ENCODE peak calls at places on chromosomes 5 and 9, in four cellular contexts. P is stomach, V is heart left ventricle, Z is heart right ventricle. Y is an unnamed sample.

GRCh38 chr5:174527936-174528557 is 196.3 kb upstream of the MSX2 start:
- DNase-seq in V (no peak), P (no peak), Z (no peak), Y (no peak)

GRCh38 chr9:89593776-89594427 is 10.9 kb upstream of the GADD45G start:
- DNase-seq in P (peak; percentile 72), Z (no peak), V (peak; percentile 52), Y (no peak)

GRCh38 chr9:134706522-134706921 is 64.9 kb downstream of the COL5A1 start:
- DNase-seq in Z (no peak), V (peak; percentile 34), P (no peak), Y (no peak)

GRCh38 chr5:74054139-74054538 is 428.1 kb downstream of the ARHGEF28 start:
- DNase-seq in V (no peak), Z (no peak), P (no peak), Y (no peak)

GRCh38 chr5:139574641-139575312 is 13.6 kb downstream of the UBE2D2 start:
- DNase-seq in V (no peak), Z (no peak), P (no peak), Y (no peak)

GRCh38 chr5:168881427-168882149 is 302.4 kb upstream of the PANK3 start:
- DNase-seq in V (no peak), Z (no peak), P (no peak), Y (no peak)

GRCh38 chr5:149581192-149581861 is at the start of gene ARHGEF37:
- DNase-seq in Z (peak; percentile 95), V (peak; percentile 94), P (peak; percentile 96), Y (peak; percentile 74)

GRCh38 chr5:26295541-26295940 is 742.8 kb downstream of the CDH9 start:
- DNase-seq in P (no peak), V (no peak), Z (no peak), Y (no peak)

GRCh38 chr5:124888050-124888506 is 141.6 kb upstream of the ZNF608 start:
- DNase-seq in V (no peak), P (no peak), Z (no peak), Y (no peak)

GRCh38 chr5:30600892-30601291 is 592.6 kb upstream of the CDH6 start:
- DNase-seq in P (no peak), V (no peak), Z (no peak), Y (no peak)

GRCh38 chr9:87259543-87259942 is 238.1 kb upstream of the DAPK1 start:
- DNase-seq in Z (no peak), V (no peak), P (no peak), Y (no peak)

GRCh38 chr5:11149136-11149535 is 388.1 kb upstream of the DAP start:
- DNase-seq in P (no peak), V (no peak), Z (no peak), Y (no peak)

GRCh38 chr9:123776856-123777560 is 152.9 kb downstream of the DENND1A start:
- DNase-seq in V (no peak), Z (no peak), P (no peak), Y (no peak)

GRCh38 chr9:91004992-91005391 is 203.4 kb downstream of the SYK start:
- DNase-seq in V (no peak), P (no peak), Z (no peak), Y (no peak)

GRCh38 chr5:157197088-157197487 is 16.4 kb downstream of the ITK start:
- DNase-seq in Z (no peak), P (no peak), V (no peak), Y (no peak)

GRCh38 chr5:61330879-61331406 is 1.1 kb upstream of the ZSWIM6 start:
- DNase-seq in V (peak; percentile 84), P (peak; percentile 91), Z (peak; percentile 60), Y (peak; percentile 62)

GRCh38 chr5:172319708-172320441 is 36.3 kb upstream of the UBTD2 start:
- DNase-seq in V (no peak), P (no peak), Z (no peak), Y (no peak)

GRCh38 chr5:143433680-143434079 is 30.2 kb upstream of the NR3C1 start:
- DNase-seq in Z (no peak), P (no peak), V (no peak), Y (no peak)

GRCh38 chr5:141889282-141889871 is 11.2 kb upstream of the PCDH1 start:
- DNase-seq in P (no peak), Z (no peak), V (no peak), Y (no peak)

GRCh38 chr5:133106761-133107572 is 55.2 kb downstream of the HSPA4 start:
- DNase-seq in Z (no peak), V (no peak), P (no peak), Y (no peak)

GRCh38 chr5:139746691-139747582 is 48.7 kb upstream of the PSD2 start:
- DNase-seq in Z (no peak), P (peak; percentile 33), V (no peak), Y (peak; percentile 23)

GRCh38 chr9:71741841-71742648 is 26.3 kb downstream of the CEMIP2 start:
- DNase-seq in P (peak; percentile 42), V (no peak), Z (no peak), Y (no peak)

GRCh38 chr9:22693151-22693550 is 246.5 kb downstream of the DMRTA1 start:
- DNase-seq in V (no peak), Z (no peak), P (no peak), Y (no peak)

GRCh38 chr9:7561527-7561926 is 238.1 kb downstream of the DMAC1 start:
- DNase-seq in V (no peak), P (no peak), Z (no peak), Y (no peak)

GRCh38 chr9:131622536-131622935 is 77.2 kb downstream of the PRRT1B start:
- DNase-seq in P (no peak), Z (no peak), V (no peak), Y (no peak)

GRCh38 chr5:89437450-89438435 is 554.8 kb upstream of the MEF2C start:
- DNase-seq in Z (no peak), P (no peak), V (no peak), Y (no peak)

GRCh38 chr9:137449931-137450537 is 8.9 kb upstream of the ENTPD8 start:
- DNase-seq in V (peak; percentile 21), P (no peak), Z (no peak), Y (no peak)

GRCh38 chr5:173868096-173868879 is 19.9 kb upstream of the CPEB4 start:
- DNase-seq in V (no peak), Z (no peak), P (peak; percentile 77), Y (no peak)

GRCh38 chr5:149134778-149135169 is 6.5 kb upstream of the ABLIM3 start:
- DNase-seq in Z (no peak), P (no peak), V (no peak), Y (no peak)

GRCh38 chr9:129472651-129473102 is 148.2 kb downstream of the C9orf50 start:
- DNase-seq in P (no peak), V (no peak), Z (no peak), Y (no peak)

DNA sequence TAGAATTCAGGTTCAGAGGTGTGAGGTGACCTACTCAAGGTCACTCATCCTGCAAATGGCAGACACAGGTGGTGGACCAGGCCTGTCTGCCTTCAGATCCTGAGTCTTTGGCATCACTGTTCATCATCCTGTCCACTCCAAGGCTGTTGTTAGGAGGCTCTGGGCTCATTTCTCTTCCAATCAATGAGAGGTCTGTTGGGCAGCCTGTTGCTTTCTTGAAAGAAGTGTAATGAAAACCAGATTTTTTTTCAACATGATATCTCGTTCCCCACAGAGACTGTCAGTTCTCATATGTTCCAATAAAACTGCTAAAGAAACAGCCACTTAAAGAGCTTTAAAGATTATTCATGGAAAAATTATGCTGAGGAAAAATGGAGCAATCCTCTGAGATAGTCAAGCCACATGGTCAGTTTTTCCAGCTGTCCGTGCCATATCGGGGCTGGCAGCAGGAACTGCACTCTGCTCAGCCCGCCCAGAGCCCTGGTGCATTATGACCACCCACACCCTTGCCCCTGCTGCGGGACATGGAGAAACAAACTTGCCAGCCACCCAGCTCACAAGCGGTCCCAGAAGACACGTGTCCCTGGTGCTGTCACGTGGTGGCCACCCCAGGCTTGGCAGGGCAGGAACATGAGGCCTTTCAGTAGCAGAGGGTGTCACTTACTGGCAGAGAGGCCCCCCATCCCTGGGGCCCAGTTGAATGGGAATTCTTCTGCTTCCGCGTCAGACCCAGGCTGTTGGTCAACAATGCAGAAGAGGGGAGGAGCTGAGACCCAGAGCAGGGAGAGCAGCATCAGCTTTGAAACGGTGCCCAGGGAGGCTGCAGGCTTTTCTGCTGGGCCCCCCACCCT is 63.7 kb upstream of the ANGPTL2 start:
- DNase-seq in P (peak; percentile 36), V (peak; percentile 95), Z (peak; percentile 90), Y (peak; percentile 73)
- H3K27ac ChIP-seq in P (peak overlapping the region; percentile 86), V (peak overlapping the region; percentile 88), Z (peak overlapping the region; percentile 78), Y (peak overlapping the region; percentile 69)

GRCh38 chr5:56006094-56006493 is 11.3 kb upstream of the IL6ST start:
- DNase-seq in V (no peak), P (no peak), Z (no peak), Y (no peak)

GRCh38 chr5:56010431-56010830 is 15.7 kb upstream of the IL6ST start:
- DNase-seq in V (no peak), P (no peak), Z (no peak), Y (no peak)

GRCh38 chr5:56006600-56006999 is 11.8 kb upstream of the IL6ST start:
- DNase-seq in Z (no peak), V (no peak), P (no peak), Y (no peak)

GRCh38 chr5:56012281-56012963 is 17.7 kb upstream of the IL6ST start:
- DNase-seq in Z (peak; percentile 11), V (peak; percentile 28), P (peak; percentile 54), Y (no peak)

GRCh38 chr5:56011835-56012234 is 17.1 kb upstream of the IL6ST start:
- DNase-seq in Z (no peak), P (no peak), V (no peak), Y (no peak)
- H3K27ac ChIP-seq in Z (peak overlapping the region; percentile 12), P (peak overlapping the region; percentile 77), V (peak overlapping the region; percentile 47), Y (no peak overlapping the region)

DNA sequence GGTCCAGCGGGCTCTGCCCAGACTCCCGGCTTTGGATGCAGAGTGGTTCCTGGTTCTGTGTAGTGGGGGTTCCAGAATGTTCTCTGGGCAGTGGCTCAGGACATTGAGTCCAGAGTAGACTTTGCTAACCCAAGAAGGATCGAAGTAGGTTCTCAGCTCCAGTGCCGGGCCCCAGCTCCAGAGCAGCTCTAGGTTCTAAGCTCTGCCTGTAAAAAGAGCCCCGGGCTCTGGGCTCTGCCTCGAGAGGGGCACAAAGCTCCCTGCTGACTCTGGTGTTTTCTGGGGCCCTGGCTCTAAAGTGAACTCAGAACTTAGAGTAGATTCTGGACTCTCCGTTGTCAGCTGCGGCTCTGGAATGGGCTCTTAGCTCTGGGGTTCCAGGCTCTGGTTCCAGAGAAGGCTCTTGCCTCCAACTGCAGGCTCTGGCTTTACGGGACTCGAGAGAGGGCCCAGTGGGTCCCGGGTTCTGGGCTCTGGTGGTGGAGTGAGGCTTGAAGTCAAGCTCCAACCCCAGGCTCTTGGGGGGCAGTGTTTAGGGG is 414 bp downstream of the WDR38 start:
- DNase-seq in V (no peak), Z (no peak), P (no peak), Y (no peak)
- H3K27ac ChIP-seq in V (no peak overlapping the region), Z (peak overlapping the region; percentile 80), P (peak overlapping the region; percentile 27), Y (peak overlapping the region; percentile 83)

DNA sequence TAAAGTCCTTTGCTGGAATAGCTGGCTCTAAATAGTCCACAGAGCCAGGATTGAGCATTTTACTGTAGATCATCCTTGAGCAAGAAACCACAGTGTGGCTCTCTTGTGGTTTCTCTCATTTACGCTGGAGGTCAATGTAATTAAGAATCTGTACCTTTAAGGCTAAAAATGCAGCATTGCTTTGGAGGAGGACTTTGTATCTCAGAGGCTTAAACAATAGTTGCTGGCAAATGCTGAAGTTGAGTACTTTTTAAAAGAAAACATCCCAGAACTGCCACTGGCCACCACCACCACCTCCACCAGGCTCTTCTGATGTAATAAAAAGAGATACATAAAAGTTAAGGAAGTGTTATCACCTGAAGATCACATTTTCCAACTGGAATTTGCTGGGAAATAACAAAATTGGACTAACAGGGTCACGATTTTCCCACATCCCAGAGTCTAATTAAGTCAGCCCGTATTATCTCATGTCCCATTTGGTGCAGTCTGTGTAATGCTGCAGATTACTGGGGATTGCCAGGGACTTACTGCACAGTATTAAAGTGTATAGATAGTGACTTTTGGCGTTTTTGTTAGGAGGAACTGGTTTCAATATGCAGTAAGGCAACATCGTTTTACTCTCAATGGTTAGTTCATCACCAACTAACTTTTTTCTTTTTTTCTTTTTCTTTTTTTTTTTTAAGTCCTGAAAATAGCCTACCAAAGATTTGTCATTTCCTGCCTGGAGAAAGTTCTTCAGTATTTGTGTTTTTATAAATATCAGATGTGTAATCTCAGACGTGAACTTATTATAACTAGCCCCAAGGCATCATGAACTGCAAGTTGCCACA is 177.0 kb upstream of the ADAMTSL1 start:
- DNase-seq in V (no peak), P (no peak), Z (no peak), Y (no peak)
- H3K27ac ChIP-seq in V (peak overlapping the region; percentile 19), P (no peak overlapping the region), Z (no peak overlapping the region), Y (no peak overlapping the region)

Y was measured in caudate nucleus.